ENCODE peak calls at places on chromosomes 6 and 20, in four cellular contexts. One of them, this sample, is unnamed.

GRCh38 chr6:55040102-55040848 is 134.0 kb upstream of the HCRTR2 start:
- DNase-seq in HCT116: no peak
- DNase-seq in sigmoid colon: no peak
- DNase-seq in spleen: no peak
- DNase-seq in this sample: no peak

GRCh38 chr6:138567052-138567451 is 67.8 kb upstream of the NHSL1 start:
- DNase-seq in sigmoid colon: no peak
- DNase-seq in HCT116: no peak
- DNase-seq in spleen: no peak
- DNase-seq in this sample: no peak

GRCh38 chr6:4790158-4790899 is 14.1 kb downstream of the CDYL start:
- DNase-seq in sigmoid colon: no peak
- DNase-seq in HCT116: no peak
- DNase-seq in spleen: no peak
- DNase-seq in this sample: no peak

GRCh38 chr20:23050847-23051627 is 1.6 kb upstream of the THBD start:
- DNase-seq in spleen: peak
- DNase-seq in sigmoid colon: peak
- DNase-seq in HCT116: peak
- DNase-seq in this sample: peak

GRCh38 chr6:26270903-26271639 is 93.9 kb upstream of the BTN3A2 start:
- DNase-seq in sigmoid colon: peak
- DNase-seq in spleen: peak
- DNase-seq in HCT116: no peak
- DNase-seq in this sample: peak

GRCh38 chr20:18414140-18414539 is 52.7 kb downstream of the DZANK1 start:
- DNase-seq in spleen: no peak
- DNase-seq in HCT116: no peak
- DNase-seq in sigmoid colon: no peak
- DNase-seq in this sample: no peak

GRCh38 chr6:80454197-80454596 is 347.7 kb downstream of the BCKDHB start:
- DNase-seq in sigmoid colon: no peak
- DNase-seq in HCT116: peak
- DNase-seq in spleen: no peak
- DNase-seq in this sample: no peak

GRCh38 chr6:16739329-16739801 is 21.9 kb downstream of the ATXN1 start:
- DNase-seq in HCT116: no peak
- DNase-seq in spleen: no peak
- DNase-seq in sigmoid colon: peak
- DNase-seq in this sample: no peak

GRCh38 chr6:149026530-149026942 is 279.7 kb downstream of the UST start:
- DNase-seq in HCT116: peak
- DNase-seq in sigmoid colon: no peak
- DNase-seq in spleen: no peak
- DNase-seq in this sample: no peak

GRCh38 chr6:4313044-4313686 is 177.8 kb upstream of the ECI2 start:
- DNase-seq in spleen: no peak
- DNase-seq in sigmoid colon: peak
- DNase-seq in HCT116: peak
- DNase-seq in this sample: no peak

GRCh38 chr20:20492521-20493334 is 124.8 kb downstream of the INSM1 start:
- DNase-seq in spleen: no peak
- DNase-seq in HCT116: no peak
- DNase-seq in sigmoid colon: peak
- DNase-seq in this sample: no peak

GRCh38 chr20:50482396-50482890 is 27.7 kb upstream of the PTPN1 start:
- DNase-seq in sigmoid colon: no peak
- DNase-seq in HCT116: no peak
- DNase-seq in spleen: no peak
- DNase-seq in this sample: no peak

GRCh38 chr6:154569136-154569862 is 58.8 kb upstream of the CNKSR3 start:
- DNase-seq in spleen: no peak
- DNase-seq in sigmoid colon: no peak
- DNase-seq in HCT116: no peak
- DNase-seq in this sample: no peak

GRCh38 chr6:68635706-68636513 is 828 bp downstream of the ADGRB3 start:
- DNase-seq in sigmoid colon: peak
- DNase-seq in HCT116: no peak
- DNase-seq in spleen: no peak
- DNase-seq in this sample: no peak

GRCh38 chr6:15879372-15880261 is 216.8 kb upstream of the DTNBP1 start:
- DNase-seq in sigmoid colon: peak
- DNase-seq in HCT116: no peak
- DNase-seq in spleen: peak
- DNase-seq in this sample: peak

GRCh38 chr20:54118220-54119001 is 48.0 kb upstream of the BCAS1 start:
- DNase-seq in spleen: no peak
- DNase-seq in HCT116: no peak
- DNase-seq in sigmoid colon: no peak
- DNase-seq in this sample: no peak

GRCh38 chr20:50054626-50055511 is 58.1 kb downstream of the UBE2V1 start:
- DNase-seq in sigmoid colon: no peak
- DNase-seq in spleen: no peak
- DNase-seq in HCT116: no peak
- DNase-seq in this sample: peak

GRCh38 chr20:53337419-53338101 is 256.1 kb downstream of the ZNF217 start:
- DNase-seq in spleen: no peak
- DNase-seq in HCT116: no peak
- DNase-seq in sigmoid colon: no peak
- DNase-seq in this sample: no peak

GRCh38 chr6:15539722-15540270 is 123.0 kb downstream of the DTNBP1 start:
- DNase-seq in spleen: no peak
- DNase-seq in sigmoid colon: no peak
- DNase-seq in HCT116: no peak
- DNase-seq in this sample: no peak

GRCh38 chr6:33297956-33298772 is 578 bp downstream of the RGL2 start:
- DNase-seq in sigmoid colon: peak
- DNase-seq in HCT116: peak
- DNase-seq in spleen: peak
- DNase-seq in this sample: peak

GRCh38 chr6:135812085-135812526 is 39.4 kb upstream of the PDE7B start:
- DNase-seq in spleen: no peak
- DNase-seq in sigmoid colon: peak
- DNase-seq in HCT116: no peak
- DNase-seq in this sample: no peak

GRCh38 chr6:25250878-25251277 is 28.3 kb upstream of the CARMIL1 start:
- DNase-seq in spleen: no peak
- DNase-seq in HCT116: peak
- DNase-seq in sigmoid colon: no peak
- DNase-seq in this sample: no peak

GRCh38 chr20:9280654-9281053 is 211.8 kb downstream of the PLCB4 start:
- DNase-seq in spleen: no peak
- DNase-seq in sigmoid colon: no peak
- DNase-seq in HCT116: no peak
- DNase-seq in this sample: no peak

GRCh38 chr20:4592316-4593148 is 129.2 kb upstream of the PRND start:
- DNase-seq in spleen: peak
- DNase-seq in HCT116: no peak
- DNase-seq in sigmoid colon: no peak
- DNase-seq in this sample: peak

GRCh38 chr6:162825597-162825996 is 97.8 kb downstream of the PACRG start:
- DNase-seq in HCT116: no peak
- DNase-seq in sigmoid colon: no peak
- DNase-seq in spleen: no peak
- DNase-seq in this sample: no peak

GRCh38 chr6:56101141-56101553 is 146.2 kb downstream of the COL21A1 start:
- DNase-seq in sigmoid colon: no peak
- DNase-seq in spleen: no peak
- DNase-seq in HCT116: peak
- DNase-seq in this sample: peak

GRCh38 chr6:96520039-96520850 is 1.4 kb upstream of the UFL1 start:
- DNase-seq in spleen: no peak
- DNase-seq in HCT116: peak
- DNase-seq in sigmoid colon: no peak
- DNase-seq in this sample: no peak

GRCh38 chr6:32200711-32201475 is 8.4 kb upstream of the GPSM3 start:
- DNase-seq in sigmoid colon: no peak
- DNase-seq in spleen: no peak
- DNase-seq in HCT116: no peak
- DNase-seq in this sample: no peak

GRCh38 chr6:108200186-108200585 is 34.4 kb downstream of the NR2E1 start:
- DNase-seq in spleen: no peak
- DNase-seq in HCT116: no peak
- DNase-seq in sigmoid colon: no peak
- DNase-seq in this sample: no peak

GRCh38 chr6:158409451-158409850 is 97.2 kb downstream of the TULP4 start:
- DNase-seq in sigmoid colon: no peak
- DNase-seq in spleen: no peak
- DNase-seq in HCT116: no peak
- DNase-seq in this sample: no peak

GRCh38 chr6:14658030-14658429 is 540.5 kb downstream of the CD83 start:
- DNase-seq in sigmoid colon: no peak
- DNase-seq in spleen: no peak
- DNase-seq in HCT116: no peak
- DNase-seq in this sample: no peak

GRCh38 chr6:142387997-142388815 is 86.4 kb downstream of the ADGRG6 start:
- DNase-seq in HCT116: no peak
- DNase-seq in spleen: no peak
- DNase-seq in sigmoid colon: no peak
- DNase-seq in this sample: no peak

GRCh38 chr6:35833534-35833933 is 28.4 kb downstream of the LHFPL5 start:
- DNase-seq in spleen: no peak
- DNase-seq in sigmoid colon: no peak
- DNase-seq in HCT116: no peak
- DNase-seq in this sample: no peak

GRCh38 chr20:41006936-41007871 is 21.4 kb upstream of the TOP1 start:
- DNase-seq in HCT116: no peak
- DNase-seq in sigmoid colon: no peak
- DNase-seq in spleen: no peak
- DNase-seq in this sample: no peak

GRCh38 chr6:16128759-16129622 is at the start of gene MYLIP:
- DNase-seq in HCT116: peak
- DNase-seq in sigmoid colon: peak
- DNase-seq in spleen: peak
- DNase-seq in this sample: peak

GRCh38 chr6:3913077-3913957 is 64.1 kb downstream of the FAM50B start:
- DNase-seq in sigmoid colon: peak
- DNase-seq in HCT116: peak
- DNase-seq in spleen: no peak
- DNase-seq in this sample: peak

GRCh38 chr6:69812746-69813427 is 16.1 kb upstream of the LMBRD1 start:
- DNase-seq in sigmoid colon: no peak
- DNase-seq in spleen: no peak
- DNase-seq in HCT116: no peak
- DNase-seq in this sample: no peak

GRCh38 chr20:4068708-4069107 is 53.4 kb upstream of the RNF24 start:
- DNase-seq in HCT116: no peak
- DNase-seq in spleen: peak
- DNase-seq in sigmoid colon: peak
- DNase-seq in this sample: no peak

GRCh38 chr6:149138093-149138492 is 179.4 kb upstream of the TAB2 start:
- DNase-seq in HCT116: no peak
- DNase-seq in sigmoid colon: no peak
- DNase-seq in spleen: no peak
- DNase-seq in this sample: peak

GRCh38 chr6:27791182-27791939 is 120.8 kb downstream of the OR2B2 start:
- DNase-seq in spleen: no peak
- DNase-seq in sigmoid colon: peak
- DNase-seq in HCT116: peak
- DNase-seq in this sample: peak

GRCh38 chr20:35721621-35722020 is 20.4 kb downstream of the RBM39 start:
- DNase-seq in spleen: no peak
- DNase-seq in HCT116: no peak
- DNase-seq in sigmoid colon: no peak
- DNase-seq in this sample: no peak

GRCh38 chr20:35718972-35719635 is 19.9 kb downstream of the ROMO1 start:
- DNase-seq in HCT116: no peak
- DNase-seq in spleen: no peak
- DNase-seq in sigmoid colon: no peak
- DNase-seq in this sample: no peak

GRCh38 chr20:35721219-35721618 is 20.8 kb downstream of the RBM39 start:
- DNase-seq in spleen: no peak
- DNase-seq in HCT116: no peak
- DNase-seq in sigmoid colon: no peak
- DNase-seq in this sample: no peak

GRCh38 chr20:35719717-35720116 is 20.5 kb downstream of the ROMO1 start:
- DNase-seq in sigmoid colon: no peak
- DNase-seq in spleen: no peak
- DNase-seq in HCT116: no peak
- DNase-seq in this sample: no peak

GRCh38 chr20:35720165-35721123 is 21.2 kb downstream of the ROMO1 start:
- DNase-seq in spleen: no peak
- DNase-seq in sigmoid colon: no peak
- DNase-seq in HCT116: no peak
- DNase-seq in this sample: no peak
- TF ChIP-seq POLR2AphosphoS5 in spleen: no peak
- TF ChIP-seq POLR2AphosphoS5 in sigmoid colon: no peak
- TF ChIP-seq POLR2AphosphoS5 in HCT116: no peak
- TF ChIP-seq POLR2AphosphoS5 in this sample: no peak

GRCh38 chr20:34538671-34539123 is 19.8 kb upstream of the MAP1LC3A start:
- DNase-seq in spleen: peak
- DNase-seq in sigmoid colon: peak
- DNase-seq in HCT116: no peak
- DNase-seq in this sample: no peak
- TF ChIP-seq POLR2AphosphoS5 in spleen: no peak
- TF ChIP-seq POLR2AphosphoS5 in sigmoid colon: peak
- TF ChIP-seq POLR2AphosphoS5 in HCT116: no peak
- TF ChIP-seq POLR2AphosphoS5 in this sample: no peak

GRCh38 chr20:57372581-57373350 is 18.4 kb upstream of the RBM38 start:
- DNase-seq in spleen: no peak
- DNase-seq in HCT116: no peak
- DNase-seq in sigmoid colon: peak
- DNase-seq in this sample: no peak
- TF ChIP-seq POLR2AphosphoS5 in spleen: peak
- TF ChIP-seq POLR2AphosphoS5 in HCT116: no peak
- TF ChIP-seq POLR2AphosphoS5 in sigmoid colon: no peak
- TF ChIP-seq POLR2AphosphoS5 in this sample: no peak

DNA sequence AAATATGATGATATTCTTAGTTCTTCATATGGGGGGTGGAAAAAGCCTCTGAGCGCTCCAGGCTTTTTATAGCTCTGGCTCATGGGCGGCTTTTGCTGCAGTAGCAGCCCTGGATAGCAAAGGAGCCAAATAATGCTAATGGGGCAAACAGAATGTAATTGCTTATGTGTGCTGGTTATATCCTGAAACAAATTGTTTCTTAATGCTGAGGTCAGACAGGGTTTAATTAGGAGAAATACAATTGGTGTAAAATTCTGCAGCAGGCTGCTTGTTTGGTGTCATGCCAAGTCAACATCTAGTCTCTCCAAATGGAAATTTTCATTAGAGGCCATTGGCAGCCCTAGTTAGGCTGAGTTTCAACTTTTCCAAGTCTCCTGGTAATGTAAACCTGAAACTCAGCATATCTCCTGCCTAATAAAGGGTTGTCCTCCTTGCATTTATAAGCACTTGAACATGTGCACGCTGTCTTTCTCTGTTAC is 530.1 kb upstream of the NOX3 start:
- DNase-seq in sigmoid colon: no peak
- DNase-seq in HCT116: no peak
- DNase-seq in spleen: no peak
- DNase-seq in this sample: no peak
- TF ChIP-seq POLR2AphosphoS5 in sigmoid colon: peak
- TF ChIP-seq POLR2AphosphoS5 in HCT116: no peak
- TF ChIP-seq POLR2AphosphoS5 in spleen: no peak
- TF ChIP-seq POLR2AphosphoS5 in this sample: no peak